ENCODE peak calls at places on chromosomes 12 and 14, in seven cellular contexts. Y is WTC11, F is fibroblast of lung, J is fibroblast of pulmonary artery, X is A673, E is B cell, Z is uterus. P is an unnamed sample.

GRCh38 chr12:127051139-127051538 is 1215.8 kb upstream of the TMEM132C start:
- DNase-seq in X (no peak), Z (no peak), J (no peak), E (no peak), Y (no peak), F (no peak), P (no peak)

GRCh38 chr12:59119676-59120075 is 199.4 kb upstream of the LRIG3 start:
- DNase-seq in X (no peak), J (peak; percentile 64), E (no peak), F (peak; percentile 19), Z (no peak), Y (no peak), P (no peak)

GRCh38 chr14:44392984-44393383 is 114.1 kb downstream of the FSCB start:
- DNase-seq in E (no peak), Z (no peak), F (no peak), Y (no peak), J (no peak), X (no peak), P (no peak)

GRCh38 chr12:4274396-4274959 is 916 bp downstream of the CCND2 start:
- DNase-seq in Z (peak; percentile 43), Y (peak; percentile 40), E (no peak), J (peak; percentile 21), X (no peak), F (peak; percentile 30), P (peak; percentile 26)

GRCh38 chr12:40681148-40681547 is 11.1 kb upstream of the CNTN1 start:
- DNase-seq in F (no peak), E (no peak), Z (no peak), Y (no peak), J (no peak), X (no peak), P (no peak)

GRCh38 chr12:75444444-75445136 is 36.0 kb upstream of the GLIPR1 start:
- DNase-seq in F (peak; percentile 59), Y (no peak), X (no peak), J (peak; percentile 62), E (no peak), Z (no peak), P (no peak)

GRCh38 chr14:24253936-24254335 is 9.0 kb downstream of the TGM1 start:
- DNase-seq in X (no peak), F (no peak), Y (no peak), J (no peak), E (peak; percentile 4), Z (no peak), P (no peak)

GRCh38 chr14:71103662-71104484 is 196.6 kb downstream of the PCNX1 start:
- DNase-seq in F (peak; percentile 80), Y (no peak), Z (no peak), E (peak; percentile 38), J (peak; percentile 86), X (peak; percentile 72), P (no peak)

GRCh38 chr12:117328556-117329100 is 32.8 kb downstream of the NOS1 start:
- DNase-seq in X (peak; percentile 58), J (no peak), E (no peak), F (no peak), Z (no peak), Y (no peak), P (no peak)

GRCh38 chr12:57027805-57028153 is 11.4 kb upstream of the TAC3 start:
- DNase-seq in F (no peak), J (no peak), Y (no peak), X (no peak), E (no peak), Z (no peak), P (no peak)

GRCh38 chr14:24289649-24290283 is 9.8 kb downstream of the DHRS1 start:
- DNase-seq in Y (no peak), J (no peak), E (no peak), X (no peak), F (no peak), Z (no peak), P (no peak)

GRCh38 chr12:101945361-101946232 is 68.2 kb downstream of the DRAM1 start:
- DNase-seq in Y (no peak), X (peak; percentile 15), F (peak; percentile 60), E (no peak), J (no peak), Z (no peak), P (no peak)

GRCh38 chr12:132686831-132687210 is 321 bp downstream of the POLE start:
- DNase-seq in E (no peak), F (no peak), X (peak; percentile 60), Y (peak; percentile 50), Z (no peak), J (no peak), P (no peak)

GRCh38 chr12:70520847-70521246 is 116.4 kb downstream of the PTPRB start:
- DNase-seq in Y (no peak), X (no peak), Z (no peak), E (no peak), F (no peak), J (no peak), P (no peak)

DNA sequence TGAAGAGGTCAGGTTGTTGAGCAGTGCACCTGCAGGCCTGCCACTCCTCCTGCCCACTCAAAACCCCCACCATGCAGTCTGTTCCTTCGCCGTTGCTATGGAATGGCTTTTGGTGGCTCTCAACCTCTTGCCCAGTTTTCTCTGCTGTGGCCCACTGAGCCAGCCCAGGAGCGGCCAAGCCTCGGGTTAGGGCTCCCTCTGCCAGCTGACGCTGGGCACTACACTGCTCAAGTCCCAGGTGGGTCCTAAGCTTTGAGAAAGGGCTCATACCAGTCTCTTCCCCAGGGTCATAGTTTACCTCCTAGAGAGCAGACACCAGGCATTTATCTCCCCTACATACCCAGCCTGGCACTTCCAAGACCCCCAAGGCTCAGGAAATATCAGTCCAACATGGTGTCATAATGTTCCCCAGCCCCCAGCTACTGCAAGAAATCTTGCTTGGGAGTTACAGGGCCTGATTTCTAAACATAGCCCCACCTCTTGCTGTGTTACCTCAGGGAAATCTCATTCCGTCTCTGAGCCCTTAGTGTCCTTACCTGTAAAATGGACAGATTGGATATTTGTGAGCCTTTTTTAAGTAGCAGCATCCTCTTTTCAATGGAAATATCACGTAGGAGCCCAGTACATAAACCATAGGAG is 59.4 kb downstream of the TSPAN11 start:
- DNase-seq in Y (peak; percentile 76), F (peak; percentile 60), J (peak; percentile 60), Z (no peak), X (peak; percentile 73), E (no peak), P (no peak)
- TF ChIP-seq CTCF in Y (peak; percentile 56), F (peak; percentile 93), J (peak; percentile 86), Z (no peak), X (peak; percentile 85), E (peak; percentile 24), P (no peak)

DNA sequence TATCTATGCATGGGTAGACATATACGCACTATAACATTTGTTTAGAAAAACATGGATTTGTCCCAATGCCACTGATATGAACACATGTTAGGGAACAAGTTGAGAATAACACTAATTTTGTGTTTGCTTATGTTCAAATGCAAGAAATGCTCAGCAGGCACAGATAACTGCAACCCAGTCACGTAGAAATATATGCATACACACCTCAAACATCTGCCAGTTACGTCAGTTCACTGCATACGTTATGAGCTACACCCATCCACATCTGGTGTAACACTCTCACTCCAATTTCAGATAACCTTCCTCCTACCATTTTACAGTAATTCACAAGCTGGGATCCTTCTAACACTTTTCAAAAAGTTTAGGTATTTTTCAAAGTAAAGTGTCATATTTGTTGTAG is 10.7 kb downstream of the PAWR start:
- DNase-seq in E (no peak), Z (no peak), X (no peak), Y (no peak), F (no peak), J (no peak), P (no peak)
- TF ChIP-seq CTCF in E (no peak), Z (no peak), X (no peak), Y (no peak), F (no peak), J (no peak), P (no peak)

DNA sequence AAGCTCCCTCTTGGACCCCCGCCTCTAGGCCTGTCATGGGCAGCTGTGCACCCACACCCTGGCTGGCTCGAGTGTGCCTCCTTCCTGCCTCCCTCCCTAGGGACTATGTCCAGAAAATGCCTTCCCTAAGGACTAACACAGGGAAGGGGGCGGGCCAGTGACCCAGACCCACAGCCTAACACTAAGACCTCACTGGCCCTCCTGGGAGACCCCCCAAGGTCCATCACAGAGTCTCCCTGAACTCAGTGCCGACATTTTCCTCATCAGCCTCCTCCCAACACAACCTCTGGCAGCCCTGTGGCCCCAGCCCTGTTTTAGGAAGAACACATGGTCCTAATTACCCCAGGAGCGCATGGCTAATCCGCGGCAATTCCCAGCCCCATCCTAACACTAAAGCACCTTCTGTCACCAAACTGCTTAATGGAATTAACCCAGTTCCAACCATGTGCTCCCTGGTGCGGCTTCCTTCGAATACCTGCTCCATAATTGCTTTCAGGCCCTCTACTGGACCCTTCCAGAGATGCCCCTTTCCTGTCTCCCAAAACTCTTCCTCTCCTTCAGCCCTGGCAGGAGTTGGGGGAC is 5.6 kb downstream of the MSI1 start:
- DNase-seq in F (no peak), X (no peak), E (no peak), Z (no peak), Y (no peak), J (no peak), P (no peak)
- TF ChIP-seq CTCF in F (no peak), X (no peak), E (no peak), Z (no peak), Y (no peak), J (no peak), P (no peak)

DNA sequence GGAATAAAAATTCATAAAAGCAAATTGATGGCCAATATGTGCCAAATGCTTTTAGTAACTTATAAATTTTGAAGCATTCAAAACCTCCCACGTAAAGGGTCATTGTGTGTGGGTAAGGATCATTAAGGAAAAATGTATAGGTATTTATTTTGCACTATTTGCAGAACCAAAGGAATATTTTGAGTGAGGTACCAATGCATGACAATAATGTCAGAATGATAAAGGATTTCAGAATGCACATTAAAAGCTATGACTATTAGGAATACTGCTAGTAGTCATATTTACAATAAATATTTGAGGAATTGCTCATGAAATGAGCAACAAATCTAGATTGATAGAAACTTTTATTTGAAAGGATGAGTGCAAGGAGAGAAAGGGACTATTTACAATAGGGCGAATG is 932.8 kb downstream of the SLC6A15 start:
- DNase-seq in J (no peak), X (no peak), F (no peak), Y (no peak), Z (no peak), E (no peak), P (no peak)
- TF ChIP-seq CTCF in J (no peak), X (no peak), F (no peak), Y (no peak), Z (no peak), E (no peak), P (no peak)

DNA sequence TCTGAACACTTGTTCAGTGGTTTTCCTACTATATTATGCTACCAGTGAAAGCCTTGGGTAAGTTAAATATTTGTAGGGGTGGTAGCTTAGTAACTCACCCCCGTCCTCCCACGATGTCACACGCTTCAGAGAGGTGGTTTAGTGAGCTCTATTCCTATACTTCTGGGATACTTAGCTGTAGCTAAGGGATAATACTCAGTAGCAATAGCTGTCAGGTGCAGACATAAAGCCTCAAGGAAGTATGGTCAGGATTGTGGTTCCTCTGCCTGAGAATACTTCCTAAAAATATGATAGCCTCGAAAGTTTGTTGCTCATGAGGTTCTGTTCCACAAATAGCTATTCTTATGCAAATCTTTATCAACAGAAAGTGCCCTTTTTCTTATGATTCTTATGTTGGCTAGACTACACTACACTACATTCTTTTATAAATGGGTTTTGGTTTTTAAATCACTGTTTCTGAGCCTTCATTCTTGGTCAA is 11.9 kb downstream of the DLST start:
- DNase-seq in Z (no peak), J (no peak), X (no peak), F (no peak), E (no peak), Y (no peak), P (no peak)
- TF ChIP-seq CTCF in Z (no peak), J (no peak), X (no peak), F (no peak), E (no peak), Y (no peak), P (no peak)

GRCh38 chr14:104341532-104342434 is 203.4 kb downstream of the KIF26A start:
- DNase-seq in X (peak; percentile 91), E (no peak), F (no peak), Z (peak; percentile 12), Y (peak; percentile 86), J (peak; percentile 11), P (no peak)
- TF ChIP-seq CTCF in X (peak; percentile 83), E (no peak), F (no peak), Z (peak; percentile 8), Y (peak; percentile 76), J (no peak), P (no peak)